ENCODE peak calls at places on chromosomes 16 and 17, in seven cellular contexts. R, F, K, D, M, Z and X are unnamed samples. For H3K4me1, the result is how much of the 10 kb centered on the place peaks cover.

GRCh38 chr16:1285669-1286491 is 23.6 kb upstream of the UBE2I start:
- ATAC-seq in R (no peak), F (no peak), K (no peak), D (peak), M (no peak), Z (peak), X (no peak)

GRCh38 chr17:63291243-63291642 is 154.9 kb downstream of the CYB561 start:
- ATAC-seq in R (no peak), F (peak), K (no peak), D (no peak), M (no peak), Z (no peak), X (no peak)

GRCh38 chr17:21033350-21033749 is 9.5 kb downstream of the USP22 start:
- ATAC-seq in R (no peak), F (no peak), K (peak), D (no peak), M (no peak), Z (no peak), X (no peak)

GRCh38 chr17:45221081-45221996 is at the start of gene FMNL1:
- ATAC-seq in R (no peak), F (no peak), K (peak), D (no peak), M (peak), Z (peak), X (peak)

GRCh38 chr17:58913971-58914769 is 158.5 kb downstream of the PPM1E start:
- ATAC-seq in R (no peak), F (peak), K (peak), D (no peak), M (no peak), Z (no peak), X (no peak)

GRCh38 chr17:63399316-63399715 is 46.8 kb downstream of the CYB561 start:
- ATAC-seq in R (no peak), F (no peak), K (peak), D (no peak), M (peak), Z (no peak), X (peak)

GRCh38 chr17:57531648-57532486 is 213.2 kb downstream of the CCDC182 start:
- ATAC-seq in R (no peak), F (no peak), K (no peak), D (peak), M (no peak), Z (no peak), X (no peak)

GRCh38 chr16:71676236-71676635 is 48.3 kb downstream of the PHLPP2 start:
- ATAC-seq in R (no peak), F (no peak), K (no peak), D (no peak), M (no peak), Z (no peak), X (no peak)

GRCh38 chr17:36808181-36808661 is 129.1 kb upstream of the LHX1 start:
- ATAC-seq in R (no peak), F (peak), K (no peak), D (peak), M (no peak), Z (no peak), X (no peak)

GRCh38 chr16:21713549-21714368 is 50.0 kb downstream of the OTOA start:
- ATAC-seq in R (no peak), F (no peak), K (peak), D (no peak), M (no peak), Z (no peak), X (no peak)

GRCh38 chr16:87936375-87937230 is at the start of gene CA5A:
- ATAC-seq in R (no peak), F (no peak), K (no peak), D (no peak), M (no peak), Z (no peak), X (no peak)

GRCh38 chr17:77461277-77462057 is 320.7 kb downstream of the SEC14L1 start:
- ATAC-seq in R (no peak), F (no peak), K (no peak), D (no peak), M (no peak), Z (no peak), X (no peak)

GRCh38 chr17:37683454-37683984 is 40.3 kb upstream of the DDX52 start:
- ATAC-seq in R (no peak), F (no peak), K (no peak), D (no peak), M (no peak), Z (no peak), X (no peak)

GRCh38 chr16:67200491-67200890 is 1.6 kb downstream of the ELMO3 start:
- ATAC-seq in R (no peak), F (no peak), K (no peak), D (no peak), M (no peak), Z (no peak), X (no peak)

GRCh38 chr17:74810699-74811485 is 34.7 kb upstream of the NAT9 start:
- ATAC-seq in R (no peak), F (no peak), K (no peak), D (no peak), M (no peak), Z (no peak), X (no peak)
- H3K4me1 ChIP-seq in R (under half), F (under half), K (under half), D (under half), M (under half), Z (under half), X (under half)

GRCh38 chr17:50204431-50204830 is 3.0 kb upstream of the COL1A1 start:
- ATAC-seq in R (no peak), F (no peak), K (no peak), D (no peak), M (no peak), Z (no peak), X (no peak)

GRCh38 chr17:50203086-50203485 is 1.7 kb upstream of the COL1A1 start:
- ATAC-seq in R (no peak), F (no peak), K (no peak), D (no peak), M (no peak), Z (no peak), X (no peak)

GRCh38 chr17:50205931-50206505 is 4.6 kb upstream of the COL1A1 start:
- ATAC-seq in R (no peak), F (no peak), K (no peak), D (no peak), M (no peak), Z (no peak), X (no peak)

GRCh38 chr17:50205111-50205821 is 3.8 kb upstream of the COL1A1 start:
- ATAC-seq in R (no peak), F (no peak), K (no peak), D (no peak), M (no peak), Z (no peak), X (no peak)

GRCh38 chr17:50203589-50204345 is 2.3 kb upstream of the COL1A1 start:
- ATAC-seq in R (no peak), F (no peak), K (no peak), D (no peak), M (no peak), Z (no peak), X (no peak)
- H3K4me3 ChIP-seq in R (no peak), F (no peak), K (no peak), D (no peak), M (no peak), Z (no peak), X (no peak)

DNA sequence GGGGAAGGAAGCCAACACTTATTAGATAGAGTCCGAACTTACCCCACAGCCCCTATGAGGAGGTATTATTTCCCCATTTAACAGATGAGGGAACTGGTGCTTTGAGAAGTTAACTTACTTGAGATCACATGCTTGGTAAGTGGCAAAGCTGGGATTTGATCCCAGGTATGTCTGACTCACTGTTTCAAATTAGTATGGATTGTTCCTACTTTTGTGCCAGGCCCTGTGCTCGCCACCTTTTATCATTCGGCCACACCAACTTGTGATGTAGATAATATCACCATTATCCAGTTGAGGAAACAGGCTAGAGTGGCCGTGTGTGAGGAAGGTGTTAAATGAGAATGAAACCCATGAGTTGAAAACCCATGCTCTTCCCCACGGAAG is 10.7 kb downstream of the HIRIP3 start:
- ATAC-seq in R (no peak), F (no peak), K (no peak), D (no peak), M (no peak), Z (no peak), X (no peak)
- H3K4me1 ChIP-seq in R (under half), F (under half), K (under half), D (under half), M (under half), Z (under half), X (under half)

GRCh38 chr16:89827383-89828198 is 684 bp upstream of the SPIRE2 start:
- ATAC-seq in R (no peak), F (peak), K (peak), D (peak), M (peak), Z (peak), X (peak)
- H3K4me3 ChIP-seq in R (peak), F (peak), K (peak), D (peak), M (peak), Z (peak), X (peak)

DNA sequence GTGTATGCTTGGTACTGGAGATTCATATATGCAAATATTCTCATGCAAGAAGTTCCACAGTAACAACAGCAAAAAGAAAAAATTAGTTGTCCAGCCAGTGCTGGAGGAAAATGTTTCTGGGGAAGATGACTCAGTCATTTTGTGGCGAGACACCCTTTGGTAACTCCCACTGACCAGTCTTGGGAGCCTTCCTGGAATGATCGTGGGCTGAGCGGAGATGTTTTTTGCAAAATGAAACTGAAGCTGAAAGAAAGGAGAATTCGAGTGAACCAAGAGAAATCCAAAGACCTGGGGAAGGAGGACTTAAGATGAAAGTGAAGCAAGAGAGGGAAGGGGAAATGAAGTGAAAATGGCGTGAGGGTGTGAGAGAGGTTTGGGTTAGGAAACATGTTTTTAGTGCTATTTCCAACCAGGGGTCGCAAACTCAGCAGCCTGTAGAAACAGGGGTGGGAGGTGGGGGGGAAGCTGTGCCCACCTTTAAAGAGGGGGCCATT is 5.2 kb downstream of the ITPRIPL2 start:
- ATAC-seq in R (peak), F (peak), K (peak), D (peak), M (peak), Z (no peak), X (peak)
- H3K4me1 ChIP-seq in R (under half), F (half or more), K (half or more), D (half or more), M (under half), Z (half or more), X (under half)

DNA sequence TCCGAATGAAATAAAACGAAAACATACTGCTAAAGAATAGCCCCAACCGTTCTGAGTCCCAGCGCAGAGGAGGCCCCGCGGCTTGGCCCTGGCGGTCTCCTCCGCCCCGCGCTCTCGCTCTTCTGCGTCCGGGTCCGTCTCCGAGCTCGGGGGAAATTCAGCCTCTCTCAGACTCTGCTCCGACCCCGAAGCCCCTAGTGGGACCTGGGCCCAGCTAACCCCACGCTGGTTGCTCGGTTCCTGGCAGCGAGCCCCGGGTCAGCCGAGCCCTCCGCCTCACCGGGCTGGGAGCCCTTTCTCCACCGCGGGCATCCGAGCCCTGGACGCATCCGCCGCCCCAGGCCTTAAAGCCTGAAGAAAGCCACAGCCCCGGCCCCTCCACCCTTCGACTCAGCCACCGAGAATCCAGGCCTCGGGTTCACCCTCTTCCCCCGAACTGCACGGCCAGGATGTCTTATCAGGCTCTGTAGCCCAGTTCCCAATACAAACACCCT is 1.2 kb downstream of the TBX2 start:
- ATAC-seq in R (no peak), F (no peak), K (no peak), D (no peak), M (no peak), Z (no peak), X (no peak)
- H3K4me3 ChIP-seq in R (peak), F (no peak), K (peak), D (peak), M (peak), Z (no peak), X (peak)

DNA sequence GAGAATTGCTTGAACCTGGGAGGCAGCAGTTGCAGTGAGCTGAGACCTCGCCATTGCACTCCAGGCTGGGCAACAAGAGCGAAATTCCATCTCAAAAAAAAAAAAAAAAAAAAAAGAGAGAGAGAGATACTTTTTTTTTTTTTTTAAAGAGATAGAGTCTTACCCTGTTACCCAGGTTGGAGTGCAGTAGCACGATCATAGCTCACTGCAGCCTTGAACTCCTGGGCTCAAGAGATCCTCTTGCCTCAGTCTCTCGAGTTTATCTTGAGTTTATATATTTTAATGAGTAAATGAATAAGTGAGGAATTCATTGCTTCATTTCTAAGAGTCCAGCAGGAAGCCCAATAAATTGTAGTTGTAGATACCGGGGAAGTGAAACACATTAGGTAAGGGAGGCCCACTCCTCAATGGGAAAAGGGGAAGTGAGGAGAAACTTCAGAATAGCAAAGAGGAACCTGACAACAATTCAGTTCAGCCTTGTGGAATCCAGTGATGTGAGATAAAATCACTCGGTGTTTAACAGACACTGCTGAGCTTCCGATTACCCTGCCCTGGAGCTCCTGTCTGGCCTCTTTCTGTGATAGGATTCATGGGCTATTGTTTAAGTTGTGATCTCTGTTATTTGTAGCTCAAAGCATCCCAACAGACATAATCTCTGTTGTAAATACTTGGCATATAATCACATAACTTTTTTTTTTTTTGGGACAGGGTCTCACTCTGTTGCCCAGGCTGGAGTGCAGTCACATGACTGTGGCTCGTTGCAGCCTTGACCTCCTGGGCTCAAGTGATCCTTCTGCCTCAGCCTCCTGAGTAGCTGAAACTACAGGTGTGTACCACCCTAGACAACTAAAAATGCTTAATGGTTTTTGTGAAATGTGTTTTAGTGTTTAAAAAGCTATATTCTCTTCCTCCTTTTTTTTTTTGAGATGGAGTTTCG is 15.8 kb upstream of the ITGAM start:
- ATAC-seq in R (no peak), F (no peak), K (peak), D (no peak), M (no peak), Z (no peak), X (no peak)
- H3K4me1 ChIP-seq in R (under half), F (under half), K (under half), D (under half), M (under half), Z (under half), X (under half)